ENCODE peak calls at places on chromosomes 6 and 20, in five cellular contexts. One of them, this sample, is unnamed. For H3K9me3 and H3K27me3, the result is how much of the 10 kb centered on the place peaks cover.

GRCh38 chr20:16027710-16028109 is 545.5 kb downstream of the KIF16B start:
- DNase-seq in fibroblast of lung: no peak
- DNase-seq in ovary: no peak
- DNase-seq in stomach: no peak
- DNase-seq in psoas muscle: no peak
- DNase-seq in this sample: no peak

GRCh38 chr6:20403766-20404640 is 2.3 kb downstream of the E2F3 start:
- DNase-seq in ovary: no peak
- DNase-seq in fibroblast of lung: peak
- DNase-seq in psoas muscle: no peak
- DNase-seq in stomach: peak
- DNase-seq in this sample: peak

GRCh38 chr6:138428943-138429616 is 25.1 kb downstream of the HEBP2 start:
- DNase-seq in fibroblast of lung: peak
- DNase-seq in ovary: no peak
- DNase-seq in psoas muscle: no peak
- DNase-seq in stomach: no peak
- DNase-seq in this sample: no peak

GRCh38 chr20:62997626-62998025 is 9.1 kb downstream of the BHLHE23 start:
- DNase-seq in stomach: no peak
- DNase-seq in ovary: no peak
- DNase-seq in psoas muscle: no peak
- DNase-seq in fibroblast of lung: no peak
- DNase-seq in this sample: no peak

GRCh38 chr20:44034451-44034850 is 119.8 kb downstream of the TOX2 start:
- DNase-seq in ovary: no peak
- DNase-seq in stomach: peak
- DNase-seq in psoas muscle: no peak
- DNase-seq in fibroblast of lung: no peak
- DNase-seq in this sample: no peak

GRCh38 chr6:90127589-90127988 is 169.1 kb downstream of the BACH2 start:
- DNase-seq in stomach: no peak
- DNase-seq in ovary: no peak
- DNase-seq in psoas muscle: no peak
- DNase-seq in fibroblast of lung: no peak
- DNase-seq in this sample: no peak

GRCh38 chr6:106747139-106747538 is 117.8 kb downstream of the QRSL1 start:
- DNase-seq in stomach: no peak
- DNase-seq in fibroblast of lung: no peak
- DNase-seq in psoas muscle: no peak
- DNase-seq in ovary: no peak
- DNase-seq in this sample: no peak

GRCh38 chr6:125524356-125524755 is 222.6 kb upstream of the HDDC2 start:
- DNase-seq in psoas muscle: no peak
- DNase-seq in stomach: no peak
- DNase-seq in fibroblast of lung: no peak
- DNase-seq in ovary: no peak
- DNase-seq in this sample: no peak

GRCh38 chr20:59611286-59611685 is 6.9 kb downstream of the PHACTR3 start:
- DNase-seq in fibroblast of lung: no peak
- DNase-seq in psoas muscle: no peak
- DNase-seq in ovary: no peak
- DNase-seq in stomach: no peak
- DNase-seq in this sample: no peak

GRCh38 chr6:35719407-35719829 is 17.4 kb upstream of the ARMC12 start:
- DNase-seq in psoas muscle: no peak
- DNase-seq in stomach: no peak
- DNase-seq in fibroblast of lung: no peak
- DNase-seq in ovary: no peak
- DNase-seq in this sample: no peak

GRCh38 chr6:80531676-80532619 is 425.5 kb downstream of the BCKDHB start:
- DNase-seq in psoas muscle: no peak
- DNase-seq in ovary: no peak
- DNase-seq in stomach: no peak
- DNase-seq in fibroblast of lung: no peak
- DNase-seq in this sample: no peak

GRCh38 chr6:134287863-134288537 is 29.9 kb downstream of the SGK1 start:
- DNase-seq in psoas muscle: no peak
- DNase-seq in ovary: no peak
- DNase-seq in stomach: no peak
- DNase-seq in fibroblast of lung: peak
- DNase-seq in this sample: no peak

GRCh38 chr6:34532230-34532629 is 23.9 kb downstream of the SPDEF start:
- DNase-seq in stomach: no peak
- DNase-seq in ovary: no peak
- DNase-seq in fibroblast of lung: no peak
- DNase-seq in psoas muscle: no peak
- DNase-seq in this sample: no peak

GRCh38 chr6:44080561-44081521 is 46.4 kb downstream of the MRPL14 start:
- DNase-seq in psoas muscle: peak
- DNase-seq in fibroblast of lung: no peak
- DNase-seq in ovary: no peak
- DNase-seq in stomach: no peak
- DNase-seq in this sample: no peak

GRCh38 chr20:36435799-36436541 is 105.3 kb upstream of the MYL9 start:
- DNase-seq in fibroblast of lung: peak
- DNase-seq in psoas muscle: peak
- DNase-seq in ovary: peak
- DNase-seq in stomach: peak
- DNase-seq in this sample: peak

GRCh38 chr20:10463622-10464021 is 28.5 kb downstream of the SLX4IP start:
- DNase-seq in psoas muscle: no peak
- DNase-seq in stomach: no peak
- DNase-seq in ovary: no peak
- DNase-seq in fibroblast of lung: no peak
- DNase-seq in this sample: no peak

GRCh38 chr6:36380166-36380565 is 7.3 kb downstream of the ETV7 start:
- DNase-seq in stomach: no peak
- DNase-seq in psoas muscle: no peak
- DNase-seq in fibroblast of lung: no peak
- DNase-seq in ovary: no peak
- DNase-seq in this sample: no peak

GRCh38 chr6:3473773-3474172 is 16.9 kb upstream of the SLC22A23 start:
- DNase-seq in fibroblast of lung: no peak
- DNase-seq in stomach: no peak
- DNase-seq in ovary: no peak
- DNase-seq in psoas muscle: no peak
- DNase-seq in this sample: no peak

GRCh38 chr6:87909849-87910248 is 137.8 kb upstream of the SPACA1 start:
- DNase-seq in ovary: no peak
- DNase-seq in fibroblast of lung: peak
- DNase-seq in psoas muscle: no peak
- DNase-seq in stomach: no peak
- DNase-seq in this sample: peak

GRCh38 chr6:44004625-44005506 is 122.4 kb downstream of the MRPL14 start:
- DNase-seq in ovary: no peak
- DNase-seq in stomach: no peak
- DNase-seq in psoas muscle: peak
- DNase-seq in fibroblast of lung: no peak
- DNase-seq in this sample: peak

GRCh38 chr6:18388252-18388651 is 1.1 kb downstream of the RNF144B start:
- DNase-seq in ovary: no peak
- DNase-seq in psoas muscle: no peak
- DNase-seq in stomach: no peak
- DNase-seq in fibroblast of lung: no peak
- DNase-seq in this sample: no peak

GRCh38 chr6:18260448-18261106 is 3.8 kb downstream of the DEK start:
- DNase-seq in psoas muscle: peak
- DNase-seq in fibroblast of lung: peak
- DNase-seq in ovary: no peak
- DNase-seq in stomach: no peak
- DNase-seq in this sample: peak

GRCh38 chr6:1552296-1552761 is 57.4 kb upstream of the FOXC1 start:
- DNase-seq in fibroblast of lung: peak
- DNase-seq in psoas muscle: no peak
- DNase-seq in ovary: no peak
- DNase-seq in stomach: no peak
- DNase-seq in this sample: no peak

GRCh38 chr6:136608991-136609390 is 58.8 kb upstream of the MAP7 start:
- DNase-seq in fibroblast of lung: peak
- DNase-seq in ovary: no peak
- DNase-seq in stomach: no peak
- DNase-seq in psoas muscle: no peak
- DNase-seq in this sample: peak

GRCh38 chr6:166307981-166308768 is at the start of gene PRR18:
- DNase-seq in stomach: no peak
- DNase-seq in ovary: no peak
- DNase-seq in psoas muscle: no peak
- DNase-seq in fibroblast of lung: no peak
- DNase-seq in this sample: peak

GRCh38 chr6:166308769-166309589 is 787 bp upstream of the PRR18 start:
- DNase-seq in psoas muscle: no peak
- DNase-seq in ovary: no peak
- DNase-seq in stomach: peak
- DNase-seq in fibroblast of lung: no peak
- DNase-seq in this sample: no peak

GRCh38 chr6:166305562-166306117 is 2.6 kb downstream of the PRR18 start:
- DNase-seq in fibroblast of lung: no peak
- DNase-seq in stomach: no peak
- DNase-seq in ovary: no peak
- DNase-seq in psoas muscle: no peak
- DNase-seq in this sample: no peak

GRCh38 chr6:166306378-166307081 is 1.7 kb downstream of the PRR18 start:
- DNase-seq in stomach: no peak
- DNase-seq in fibroblast of lung: no peak
- DNase-seq in ovary: no peak
- DNase-seq in psoas muscle: no peak
- DNase-seq in this sample: no peak

DNA sequence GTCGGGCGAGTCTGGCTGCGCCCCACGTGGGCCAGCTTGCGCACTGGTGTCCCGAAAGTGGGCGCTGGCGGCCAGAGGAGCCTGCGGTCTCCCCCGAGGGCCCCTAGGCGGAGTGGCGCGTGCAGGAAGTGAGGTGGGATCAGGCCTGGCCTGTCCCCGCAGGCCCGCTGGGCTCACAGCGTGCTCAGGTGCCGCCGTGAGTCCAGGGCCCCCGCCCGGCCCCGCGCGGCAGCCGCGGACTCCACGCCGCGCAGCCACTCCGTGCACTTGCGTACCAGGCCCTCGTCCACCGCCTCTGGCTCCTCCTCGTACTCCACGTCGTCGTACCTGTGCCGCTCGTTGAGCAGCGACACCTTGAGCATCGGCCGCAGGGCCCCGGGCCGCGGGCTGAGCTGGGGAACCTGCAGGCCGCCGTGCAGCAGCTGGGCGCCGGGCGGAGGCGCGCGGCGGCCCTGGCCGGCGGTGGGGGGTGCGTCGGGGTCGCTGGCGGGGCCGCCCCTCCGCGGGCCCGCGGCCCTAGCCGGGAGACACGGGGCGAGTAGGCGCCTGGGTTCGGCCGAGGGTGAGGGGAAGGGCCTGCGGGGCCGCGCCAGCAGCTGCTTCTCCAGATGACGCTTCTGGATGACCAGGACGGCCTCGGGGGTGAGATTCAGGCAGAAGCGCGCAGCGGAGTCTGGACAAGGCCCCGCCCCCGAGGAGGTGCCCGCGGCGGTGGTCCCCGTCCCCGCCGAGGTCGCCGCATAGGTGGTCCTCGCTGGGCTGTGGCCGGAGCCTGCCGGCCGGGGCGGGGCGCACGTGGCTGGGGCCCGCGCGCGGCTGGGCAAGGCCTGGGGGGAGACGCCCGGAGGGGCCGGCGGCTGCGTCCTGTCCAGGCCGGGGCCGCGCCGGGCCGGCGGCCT is 861 bp downstream of the PRR18 start:
- DNase-seq in fibroblast of lung: peak
- DNase-seq in ovary: no peak
- DNase-seq in psoas muscle: no peak
- DNase-seq in stomach: no peak
- DNase-seq in this sample: no peak
- H3K4me3 ChIP-seq in fibroblast of lung: no peak
- H3K4me3 ChIP-seq in ovary: peak
- H3K4me3 ChIP-seq in psoas muscle: peak
- H3K4me3 ChIP-seq in stomach: peak
- H3K4me3 ChIP-seq in this sample: no peak

GRCh38 chr6:169622618-169623017 is 79.2 kb downstream of the WDR27 start:
- DNase-seq in stomach: no peak
- DNase-seq in fibroblast of lung: peak
- DNase-seq in psoas muscle: no peak
- DNase-seq in ovary: no peak
- DNase-seq in this sample: no peak
- H3K9me3 ChIP-seq in stomach: under half
- H3K9me3 ChIP-seq in fibroblast of lung: under half
- H3K9me3 ChIP-seq in psoas muscle: under half
- H3K9me3 ChIP-seq in ovary: under half
- H3K9me3 ChIP-seq in this sample: under half

GRCh38 chr6:143974089-143974488 is 34.0 kb downstream of the PLAGL1 start:
- DNase-seq in psoas muscle: no peak
- DNase-seq in fibroblast of lung: no peak
- DNase-seq in stomach: no peak
- DNase-seq in ovary: no peak
- DNase-seq in this sample: no peak

GRCh38 chr6:143971453-143971852 is 36.6 kb downstream of the PLAGL1 start:
- DNase-seq in stomach: no peak
- DNase-seq in fibroblast of lung: no peak
- DNase-seq in psoas muscle: no peak
- DNase-seq in ovary: no peak
- DNase-seq in this sample: no peak

GRCh38 chr6:143980921-143981320 is 27.1 kb downstream of the PLAGL1 start:
- DNase-seq in psoas muscle: no peak
- DNase-seq in ovary: no peak
- DNase-seq in fibroblast of lung: no peak
- DNase-seq in stomach: no peak
- DNase-seq in this sample: no peak

GRCh38 chr6:143973097-143973979 is 34.7 kb downstream of the PLAGL1 start:
- DNase-seq in fibroblast of lung: no peak
- DNase-seq in stomach: no peak
- DNase-seq in ovary: no peak
- DNase-seq in psoas muscle: no peak
- DNase-seq in this sample: no peak

GRCh38 chr6:143976834-143977354 is 31.2 kb downstream of the PLAGL1 start:
- DNase-seq in ovary: no peak
- DNase-seq in fibroblast of lung: no peak
- DNase-seq in stomach: no peak
- DNase-seq in psoas muscle: no peak
- DNase-seq in this sample: no peak
- H3K27me3 ChIP-seq in ovary: under half
- H3K27me3 ChIP-seq in fibroblast of lung: under half
- H3K27me3 ChIP-seq in stomach: under half
- H3K27me3 ChIP-seq in psoas muscle: under half
- H3K27me3 ChIP-seq in this sample: under half

DNA sequence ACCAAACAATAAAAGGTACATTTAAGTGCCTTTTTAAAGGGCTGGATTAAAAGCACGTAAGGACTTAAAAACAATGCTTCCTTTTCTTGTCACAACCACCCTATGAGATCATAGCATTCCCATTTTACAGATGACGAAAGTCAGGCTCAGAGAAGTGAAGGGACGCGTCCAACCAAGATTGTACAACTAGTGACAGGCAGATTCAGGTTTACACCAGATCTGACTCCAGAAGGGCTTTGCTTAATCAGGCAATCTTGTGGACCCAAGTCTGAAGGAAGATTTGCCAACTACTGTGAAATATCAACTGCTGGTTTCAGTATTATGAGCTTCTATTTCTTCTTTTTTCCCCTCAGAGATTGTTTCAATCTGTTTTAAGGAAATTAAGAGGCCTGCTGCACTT is 876 bp downstream of the ENPP4 start:
- DNase-seq in fibroblast of lung: no peak
- DNase-seq in ovary: no peak
- DNase-seq in psoas muscle: no peak
- DNase-seq in stomach: no peak
- DNase-seq in this sample: no peak
- H3K4me3 ChIP-seq in fibroblast of lung: no peak
- H3K4me3 ChIP-seq in ovary: peak
- H3K4me3 ChIP-seq in psoas muscle: peak
- H3K4me3 ChIP-seq in stomach: peak
- H3K4me3 ChIP-seq in this sample: no peak

This sample was measured in MG63.